ENCODE peak calls at places on chromosomes 4 and X, in ten cellular contexts. S is stimulated activated CD4-positive, alpha-beta T cell treated with anti-CD3 and anti-CD28 coated beads, Interleukin-12 subunit alpha, Interleukin-12 subunit beta, amount 100 ng/mL, for 4 hours; K is ecto neural progenitor cell; Z is RPMI8226; D is aorta; L is BJ; P is PC-3; Q is activated CD4-positive, alpha-beta T cell treated with anti-CD3 and anti-CD28 coated beads for 36 hours; W is hypothalamus; E is heart right ventricle. H is an unnamed sample.

GRCh38 chrX:39848243-39848642 is 249.5 kb downstream of the BCOR start:
- DNase-seq in S (no peak), K (no peak), Z (no peak), D (no peak), L (no peak), P (no peak), Q (no peak), W (no peak), E (no peak), H (no peak)

GRCh38 chr4:170990989-170991589 is 822.1 kb upstream of the GALNTL6 start:
- DNase-seq in S (no peak), K (peak; percentile 46), Z (peak; percentile 10), D (no peak), L (no peak), P (peak; percentile 44), Q (no peak), W (no peak), E (no peak), H (no peak)

GRCh38 chr4:3355266-3355748 is 62.5 kb downstream of the RGS12 start:
- DNase-seq in S (no peak), K (no peak), Z (no peak), D (no peak), L (no peak), P (no peak), Q (no peak), W (no peak), E (no peak), H (no peak)

GRCh38 chrX:120568047-120568446 is 7.3 kb upstream of the CUL4B start:
- DNase-seq in S (no peak), K (no peak), Z (no peak), D (no peak), L (no peak), P (no peak), Q (no peak), W (no peak), E (no peak), H (no peak)

GRCh38 chr4:164169591-164169990 is 584.3 kb upstream of the SMIM31 start:
- DNase-seq in S (no peak), K (no peak), Z (no peak), D (no peak), L (no peak), P (peak; percentile 70), Q (no peak), W (no peak), E (no peak), H (no peak)

GRCh38 chr4:40199999-40200880 is 3.4 kb downstream of the RHOH start:
- DNase-seq in S (no peak), K (no peak), Z (peak; percentile 82), D (no peak), L (no peak), P (no peak), Q (peak; percentile 90), W (no peak), E (no peak), H (no peak)

GRCh38 chrX:9340619-9341304 is 124.1 kb upstream of the TBL1X start:
- DNase-seq in S (no peak), K (no peak), Z (peak; percentile 67), D (peak; percentile 63), L (no peak), P (peak; percentile 25), Q (peak; percentile 41), W (no peak), E (peak; percentile 32), H (no peak)

GRCh38 chr4:1305781-1306455 is 16.2 kb downstream of the MAEA start:
- DNase-seq in S (no peak), K (no peak), Z (no peak), D (no peak), L (no peak), P (no peak), Q (peak; percentile 64), W (no peak), E (no peak), H (no peak)

GRCh38 chr4:25367004-25367621 is 9.9 kb upstream of the ANAPC4 start:
- DNase-seq in S (no peak), K (no peak), Z (peak; percentile 19), D (no peak), L (no peak), P (peak; percentile 56), Q (no peak), W (no peak), E (no peak), H (no peak)

GRCh38 chr4:16875487-16875886 is 23.0 kb downstream of the LDB2 start:
- DNase-seq in S (no peak), K (no peak), Z (no peak), D (no peak), L (peak; percentile 58), P (no peak), Q (no peak), W (no peak), E (no peak), H (peak; percentile 85)

GRCh38 chrX:14357314-14357713 is 172.0 kb upstream of the GLRA2 start:
- DNase-seq in S (no peak), K (no peak), Z (no peak), D (no peak), L (no peak), P (peak; percentile 56), Q (no peak), W (no peak), E (no peak), H (no peak)

GRCh38 chrX:134957836-134958235 is 33.0 kb upstream of the SMIM10 start:
- DNase-seq in S (no peak), K (no peak), Z (no peak), D (no peak), L (no peak), P (no peak), Q (no peak), W (no peak), E (no peak), H (no peak)

GRCh38 chrX:15564981-15565579 is 35.7 kb downstream of the ACE2 start:
- DNase-seq in S (peak; percentile 1), K (peak; percentile 60), Z (peak; percentile 60), D (peak; percentile 57), L (peak; percentile 2), P (peak; percentile 87), Q (peak; percentile 49), W (no peak), E (peak; percentile 41), H (peak; percentile 13)

GRCh38 chr4:167031534-167032156 is 202.6 kb downstream of the SPOCK3 start:
- DNase-seq in S (no peak), K (no peak), Z (no peak), D (no peak), L (no peak), P (peak; percentile 63), Q (no peak), W (no peak), E (no peak), H (no peak)

GRCh38 chr4:114364857-114365256 is 233.8 kb upstream of the UGT8 start:
- DNase-seq in S (no peak), K (no peak), Z (no peak), D (no peak), L (peak; percentile 77), P (no peak), Q (no peak), W (no peak), E (peak; percentile 34), H (peak; percentile 48)

GRCh38 chr4:117478702-117479101 is 393.3 kb upstream of the TRAM1L1 start:
- DNase-seq in S (no peak), K (no peak), Z (no peak), D (no peak), L (no peak), P (no peak), Q (no peak), W (no peak), E (no peak), H (no peak)

GRCh38 chrX:49039598-49040375 is 3.4 kb downstream of the TFE3 start:
- DNase-seq in S (peak; percentile 47), K (peak; percentile 80), Z (peak; percentile 88), D (peak; percentile 80), L (peak; percentile 76), P (peak; percentile 95), Q (peak; percentile 67), W (no peak), E (peak; percentile 63), H (peak; percentile 82)

GRCh38 chrX:21658746-21659145 is 616 bp upstream of the KLHL34 start:
- DNase-seq in S (no peak), K (no peak), Z (no peak), D (no peak), L (no peak), P (no peak), Q (peak; percentile 38), W (no peak), E (no peak), H (no peak)

H was measured in hepatic stellate cell.